ENCODE peak calls at places on chromosome 19, in six cellular contexts. X is kidney, F is choroid plexus epithelial cell, H is nucleus accumbens, P is keratinocyte, V is D721Med. L is an unnamed sample.
A peak's percentile ranks its signal among the peaks of the same experiment; 100 is the strongest.

GRCh38 chr19:12365372-12366162 is at the start of gene ZNF442:
- DNase-seq in H (peak; percentile 85), F (peak; percentile 97), V (peak; percentile 93), P (peak; percentile 55), X (peak; percentile 98), L (peak; percentile 77)

GRCh38 chr19:6221878-6222746 is 57.7 kb downstream of the MLLT1 start:
- DNase-seq in X (peak; percentile 73), P (no peak), F (no peak), V (no peak), H (no peak), L (peak; percentile 61)

GRCh38 chr19:2719910-2720776 is 1.0 kb downstream of the DIRAS1 start:
- DNase-seq in X (peak; percentile 61), F (peak; percentile 22), H (no peak), V (no peak), P (no peak), L (no peak)

GRCh38 chr19:934865-935422 is 9.1 kb downstream of the ARID3A start:
- DNase-seq in F (peak; percentile 50), X (peak; percentile 96), V (no peak), P (no peak), H (no peak), L (no peak)

GRCh38 chr19:13055213-13056051 is 47.2 kb downstream of the LYL1 start:
- DNase-seq in X (peak; percentile 96), H (no peak), V (no peak), P (no peak), F (peak; percentile 89), L (no peak)

GRCh38 chr19:33047422-33047821 is 17.3 kb downstream of the RHPN2 start:
- DNase-seq in H (no peak), F (no peak), P (peak; percentile 71), V (no peak), X (no peak), L (no peak)

GRCh38 chr19:1492474-1493006 is 1.6 kb downstream of the REEP6 start:
- DNase-seq in H (no peak), V (no peak), X (peak; percentile 77), F (no peak), P (no peak), L (no peak)

GRCh38 chr19:2618611-2619010 is 83.9 kb downstream of the GNG7 start:
- DNase-seq in F (no peak), P (no peak), X (peak; percentile 82), V (no peak), H (no peak), L (no peak)

GRCh38 chr19:34409189-34410164 is 5.3 kb downstream of the PDCD2L start:
- DNase-seq in P (no peak), X (no peak), F (no peak), H (no peak), V (no peak), L (no peak)

GRCh38 chr19:53780506-53780905 is 43.6 kb downstream of the NLRP12 start:
- DNase-seq in H (no peak), P (no peak), V (no peak), X (no peak), F (no peak), L (no peak)

GRCh38 chr19:33312065-33312464 is 9.7 kb upstream of the CEBPA start:
- DNase-seq in P (no peak), H (no peak), F (no peak), X (no peak), V (no peak), L (no peak)

GRCh38 chr19:48510421-48511268 is 990 bp downstream of the LMTK3 start:
- DNase-seq in X (peak; percentile 89), P (no peak), V (no peak), H (peak; percentile 64), F (peak; percentile 61), L (peak; percentile 60)

GRCh38 chr19:11204943-11205349 is 7.6 kb upstream of the KANK2 start:
- DNase-seq in H (no peak), X (peak; percentile 91), P (no peak), V (no peak), F (no peak), L (peak; percentile 87)

GRCh38 chr19:30908262-30908771 is 440.9 kb downstream of the TSHZ3 start:
- DNase-seq in X (no peak), P (no peak), V (no peak), F (no peak), H (no peak), L (no peak)

GRCh38 chr19:29785360-29785759 is 26.4 kb upstream of the CCNE1 start:
- DNase-seq in H (no peak), V (no peak), F (no peak), X (no peak), P (no peak), L (no peak)

GRCh38 chr19:6219592-6220290 is 60.0 kb downstream of the MLLT1 start:
- DNase-seq in P (no peak), X (peak; percentile 72), F (no peak), H (no peak), V (no peak), L (no peak)

GRCh38 chr19:30276312-30276884 is 95.8 kb upstream of the ZNF536 start:
- DNase-seq in V (no peak), P (no peak), X (no peak), H (no peak), F (no peak), L (peak; percentile 19)

GRCh38 chr19:15101479-15102082 is 5.6 kb upstream of the SYDE1 start:
- DNase-seq in X (no peak), P (no peak), F (peak; percentile 74), H (no peak), V (no peak), L (peak; percentile 17)

GRCh38 chr19:34972163-34972705 is 8.2 kb upstream of the ZNF792 start:
- DNase-seq in V (no peak), P (no peak), X (no peak), F (no peak), H (no peak), L (no peak)

GRCh38 chr19:5345895-5346386 is 5.3 kb upstream of the PTPRS start:
- DNase-seq in X (no peak), V (no peak), P (peak; percentile 30), H (no peak), F (peak; percentile 80), L (no peak)

GRCh38 chr19:55287361-55288079 is 3.7 kb downstream of the BRSK1 start:
- DNase-seq in V (no peak), X (peak; percentile 61), P (no peak), F (no peak), H (peak; percentile 76), L (no peak)

GRCh38 chr19:50513746-50514345 is at the start of gene ASPDH:
- DNase-seq in F (no peak), P (no peak), V (no peak), H (no peak), X (peak; percentile 68), L (no peak)

GRCh38 chr19:35911790-35912189 is 3.7 kb upstream of the TYROBP start:
- DNase-seq in P (no peak), F (no peak), X (peak; percentile 93), H (no peak), V (no peak), L (no peak)

GRCh38 chr19:50162988-50163387 is at the start of gene IZUMO2:
- DNase-seq in H (no peak), F (no peak), P (no peak), V (no peak), X (peak; percentile 65), L (no peak)